ENCODE peak calls at places on chromosomes 16 and 17, in eight cellular contexts. L is AG08395; I is CD8-positive, alpha-beta T cell; H is GM13976; F is NCI-H2171; K is ureter; N is H1; A is choroid plexus epithelial cell. D is an unnamed sample.

GRCh38 chr16:11045441-11045840 is 101.1 kb downstream of the CLEC16A start:
- DNase-seq in L (no peak), I (no peak), H (no peak), F (no peak), K (no peak), N (no peak), A (no peak), D (no peak)

GRCh38 chr17:67992541-67993152 is 3.6 kb downstream of the C17orf58 start:
- DNase-seq in L (no peak), I (no peak), H (no peak), F (no peak), K (no peak), N (no peak), A (peak), D (no peak)

GRCh38 chr16:35431829-35432663 is 1972.6 kb downstream of the TP53TG3F start:
- DNase-seq in L (no peak), I (no peak), H (no peak), F (no peak), K (no peak), N (no peak), A (no peak), D (no peak)

GRCh38 chr16:90019201-90019542 is at the start of gene DBNDD1:
- DNase-seq in L (no peak), I (no peak), H (no peak), F (no peak), K (no peak), N (no peak), A (no peak), D (no peak)

GRCh38 chr17:36833279-36833678 is 104.0 kb upstream of the LHX1 start:
- DNase-seq in L (no peak), I (no peak), H (no peak), F (no peak), K (no peak), N (no peak), A (no peak), D (no peak)

GRCh38 chr17:75346906-75347305 is 57.7 kb upstream of the SLC25A19 start:
- DNase-seq in L (peak), I (no peak), H (no peak), F (no peak), K (no peak), N (no peak), A (peak), D (no peak)

GRCh38 chr17:82826211-82826610 is 13.6 kb downstream of the ZNF750 start:
- DNase-seq in L (no peak), I (no peak), H (no peak), F (no peak), K (no peak), N (no peak), A (no peak), D (no peak)

GRCh38 chr17:77425791-77426641 is 285.2 kb downstream of the SEC14L1 start:
- DNase-seq in L (peak), I (peak), H (no peak), F (no peak), K (no peak), N (no peak), A (peak), D (no peak)

GRCh38 chr16:83968891-83969672 is 1.0 kb downstream of the NECAB2 start:
- DNase-seq in L (no peak), I (no peak), H (no peak), F (no peak), K (no peak), N (no peak), A (no peak), D (no peak)

GRCh38 chr16:88853336-88853941 is 3.3 kb downstream of the GALNS start:
- DNase-seq in L (no peak), I (no peak), H (no peak), F (no peak), K (no peak), N (no peak), A (peak), D (no peak)

GRCh38 chr16:70490261-70490660 is 33.1 kb downstream of the COG4 start:
- DNase-seq in L (no peak), I (no peak), H (no peak), F (peak), K (no peak), N (no peak), A (no peak), D (no peak)

GRCh38 chr17:7515912-7516610 is 31.9 kb downstream of the POLR2A start:
- DNase-seq in L (no peak), I (no peak), H (no peak), F (no peak), K (no peak), N (no peak), A (no peak), D (no peak)

GRCh38 chr16:4538386-4539235 is at the start of gene CDIP1:
- DNase-seq in L (peak), I (peak), H (peak), F (peak), K (peak), N (peak), A (peak), D (peak)

D was measured in germinal center.